ENCODE peak calls at places on chromosomes 1 and 21, in four cellular contexts. X is IMR-90, H is K562, U is GM12878. A is an unnamed sample.

GRCh38 chr1:121522061-121522759 is 337.4 kb downstream of the SRGAP2C start:
- DNase-seq in X (no peak), H (no peak), U (no peak), A (peak)

GRCh38 chr1:47013239-47013638 is 10.2 kb upstream of the CYP4X1 start:
- DNase-seq in X (no peak), H (no peak), U (no peak), A (no peak)

GRCh38 chr1:117795190-117795589 is 134.2 kb downstream of the GDAP2 start:
- DNase-seq in X (peak), H (peak), U (no peak), A (no peak)

GRCh38 chr1:171652234-171652822 is at the start of gene MYOC:
- DNase-seq in X (no peak), H (no peak), U (no peak), A (no peak)

GRCh38 chr1:236052227-236052993 is 12.5 kb downstream of the NID1 start:
- DNase-seq in X (no peak), H (no peak), U (no peak), A (no peak)

GRCh38 chr1:30381671-30382365 is 341.6 kb downstream of the MATN1 start:
- DNase-seq in X (no peak), H (no peak), U (no peak), A (no peak)

GRCh38 chr1:84971957-84972356 is 25.0 kb downstream of the MCOLN2 start:
- DNase-seq in X (no peak), H (no peak), U (no peak), A (no peak)

GRCh38 chr1:232766224-232766890 is 38.9 kb upstream of the MAP10 start:
- DNase-seq in X (no peak), H (no peak), U (no peak), A (peak)

GRCh38 chr1:159678924-159679323 is 35.5 kb downstream of the CRP start:
- DNase-seq in X (no peak), H (no peak), U (no peak), A (no peak)

GRCh38 chr1:21351898-21352297 is 61.6 kb upstream of the ECE1 start:
- DNase-seq in X (no peak), H (no peak), U (no peak), A (no peak)

GRCh38 chr1:87501738-87502137 is 173.1 kb downstream of the LMO4 start:
- DNase-seq in X (peak), H (peak), U (no peak), A (peak)

DNA sequence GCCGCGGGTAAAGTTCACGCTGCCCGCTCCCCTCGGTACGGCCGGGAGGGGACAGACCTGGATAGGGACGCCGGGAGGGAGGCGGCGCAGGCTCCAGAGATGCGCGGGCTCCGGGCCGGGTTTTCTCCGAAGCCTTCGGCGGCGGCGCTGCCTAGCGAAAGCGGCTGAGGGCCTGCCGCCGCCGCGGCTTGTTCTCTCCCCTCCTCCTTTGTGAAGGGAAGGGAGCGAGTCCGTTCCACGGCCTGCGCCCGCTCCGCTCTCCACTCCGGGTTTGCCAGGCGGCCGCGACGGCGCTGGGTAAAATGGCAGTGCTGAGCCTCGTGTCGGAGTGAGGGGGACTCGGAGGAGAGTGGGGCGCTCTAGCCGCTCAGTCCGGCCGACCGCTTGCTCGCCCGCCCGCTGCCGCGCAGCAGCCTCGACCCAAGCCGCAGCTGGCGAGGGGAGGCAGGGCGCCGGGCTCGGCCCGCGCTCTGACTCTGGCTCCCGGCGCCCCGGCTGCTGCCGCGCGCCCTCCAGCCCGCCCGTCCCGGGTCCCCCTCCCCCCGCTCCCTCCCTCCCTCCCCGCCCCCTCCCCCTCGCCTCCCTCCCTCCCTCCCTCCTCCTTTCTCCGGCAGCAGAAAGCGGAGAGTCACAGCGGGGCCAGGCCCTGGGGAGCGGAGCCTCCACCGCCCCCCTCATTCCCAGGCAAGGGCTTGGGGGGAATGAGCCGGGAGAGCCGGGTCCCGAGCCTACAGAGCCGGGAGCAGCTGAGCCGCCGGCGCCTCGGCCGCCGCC is at the start of gene ARID1A:
- DNase-seq in X (peak), H (peak), U (peak), A (peak)
- TF ChIP-seq POLR2A in X (peak), H (peak), U (peak), A (peak)

GRCh38 chr1:74481607-74482006 is 30.8 kb downstream of the LRRC53 start:
- DNase-seq in X (no peak), H (no peak), U (no peak), A (no peak)

GRCh38 chr1:74474585-74474984 is 37.8 kb downstream of the LRRC53 start:
- DNase-seq in X (peak), H (no peak), U (no peak), A (no peak)

GRCh38 chr1:74485622-74486021 is 26.8 kb downstream of the LRRC53 start:
- DNase-seq in X (no peak), H (no peak), U (no peak), A (no peak)

GRCh38 chr1:74480068-74480467 is 32.3 kb downstream of the LRRC53 start:
- DNase-seq in X (no peak), H (no peak), U (no peak), A (no peak)
- TF ChIP-seq RCOR1 in X (no peak), H (no peak), U (no peak), A (no peak)

GRCh38 chr1:209657140-209657879 is 5.1 kb upstream of the LAMB3 start:
- DNase-seq in X (no peak), H (peak), U (no peak), A (no peak)
- TF ChIP-seq POLR2A in X (no peak), H (no peak), U (no peak), A (no peak)

DNA sequence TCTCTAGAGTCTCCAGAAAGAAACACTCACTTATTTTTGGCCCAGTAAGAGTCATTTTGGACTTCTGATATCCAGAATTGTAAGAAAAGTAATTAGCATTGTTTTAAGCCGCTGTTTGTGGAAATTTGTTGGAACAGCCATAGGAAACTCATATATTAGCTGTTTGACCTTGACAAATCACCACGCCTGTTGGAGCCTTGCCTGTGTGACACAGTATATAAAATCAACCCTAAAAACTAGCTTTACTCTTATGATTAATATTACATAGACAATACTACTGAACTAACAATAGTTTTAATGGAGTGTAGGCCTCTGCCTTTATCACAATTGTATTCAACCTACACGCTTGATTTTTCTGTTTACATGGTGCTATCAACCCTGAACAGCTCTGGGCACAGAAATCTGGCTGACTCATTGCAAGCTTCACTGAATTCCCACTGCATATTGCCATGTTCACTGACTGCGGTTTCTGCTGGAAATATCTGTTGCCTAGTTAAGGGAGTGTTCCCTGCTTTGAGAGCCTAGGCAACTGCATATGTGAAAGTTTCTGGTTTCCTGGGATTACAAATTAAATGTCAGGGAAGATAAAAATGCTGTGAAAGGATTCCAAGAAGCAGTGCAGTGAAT is 419.5 kb upstream of the DEPDC1 start:
- DNase-seq in X (peak), H (no peak), U (no peak), A (no peak)
- TF ChIP-seq RCOR1 in X (no peak), H (no peak), U (no peak), A (no peak)

DNA sequence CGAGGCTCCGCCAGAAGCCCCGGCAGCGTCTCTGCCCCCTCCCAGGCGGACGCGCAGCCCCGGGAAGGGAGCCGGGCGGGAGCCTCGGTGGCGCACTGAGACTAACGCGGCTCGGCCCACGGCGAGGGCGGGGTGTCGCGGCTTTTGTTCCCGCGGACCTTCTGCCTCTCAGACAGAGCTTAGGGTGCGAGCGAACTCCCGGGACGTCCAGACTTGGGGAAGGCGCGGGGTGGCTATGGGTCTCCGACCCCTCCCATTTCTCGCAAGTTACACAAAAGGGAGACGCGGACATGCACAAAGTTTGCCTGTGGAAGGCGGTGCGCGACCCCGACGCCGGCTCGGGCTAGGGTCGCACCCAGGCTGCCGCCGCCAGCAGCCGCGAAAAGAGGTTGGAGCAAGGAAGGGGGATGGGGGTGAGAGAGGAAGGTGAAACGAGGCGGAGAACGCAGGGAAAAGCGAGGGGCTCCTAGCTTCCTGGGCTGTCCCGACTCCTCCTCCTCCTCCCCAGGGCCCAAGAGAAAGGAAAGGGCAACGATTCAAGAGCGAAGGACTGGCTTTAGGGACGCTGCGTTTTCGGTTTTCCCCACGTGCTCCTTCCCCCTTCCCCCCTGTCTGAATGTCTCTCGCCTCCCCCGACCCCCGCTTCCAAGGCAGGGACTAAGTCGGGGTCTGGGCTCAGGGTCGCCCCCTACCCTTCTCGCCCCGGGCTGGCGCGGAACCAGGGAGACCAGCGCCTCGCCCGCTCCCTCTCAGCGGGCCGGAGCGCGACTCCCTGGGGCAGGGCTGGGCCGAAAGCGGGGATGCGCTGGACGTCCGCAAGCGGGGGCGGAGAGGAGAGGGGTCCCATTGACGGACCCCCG is 729 bp downstream of the APP start:
- DNase-seq in X (peak), H (no peak), U (no peak), A (peak)
- TF ChIP-seq POLR2A in X (no peak), H (no peak), U (peak), A (no peak)

GRCh38 chr1:229694053-229694693 is 68.1 kb downstream of the URB2 start:
- DNase-seq in X (peak), H (no peak), U (no peak), A (peak)
- TF ChIP-seq RCOR1 in X (no peak), H (no peak), U (no peak), A (no peak)